ENCODE peak calls at places on chromosomes 6 and 20, in six cellular contexts. A is lung, Z is HCT116, C is Peyer's patch, J is AG10803, V is brain microvascular endothelial cell. E is an unnamed sample.

GRCh38 chr6:43221046-43221773 is 8.1 kb downstream of the DNPH1 start:
- DNase-seq in A (no peak), Z (no peak), C (no peak), J (peak; percentile 14), V (no peak), E (no peak)

GRCh38 chr6:90716345-90716744 is 129.5 kb upstream of the MAP3K7 start:
- DNase-seq in A (no peak), Z (no peak), C (no peak), J (no peak), V (no peak), E (no peak)

GRCh38 chr6:104955491-104955890 is 1.4 kb upstream of the LIN28B start:
- DNase-seq in A (no peak), Z (no peak), C (no peak), J (no peak), V (no peak), E (no peak)

GRCh38 chr20:62067547-62068260 is 2.0 kb upstream of the TAF4 start:
- DNase-seq in A (no peak), Z (no peak), C (no peak), J (no peak), V (no peak), E (no peak)

GRCh38 chr6:134482585-134483346 is 164.9 kb upstream of the SGK1 start:
- DNase-seq in A (no peak), Z (no peak), C (no peak), J (no peak), V (peak; percentile 20), E (no peak)

GRCh38 chr6:32370510-32370909 is 1.2 kb downstream of the TSBP1 start:
- DNase-seq in A (no peak), Z (no peak), C (no peak), J (peak; percentile 8), V (no peak), E (no peak)

GRCh38 chr6:111276335-111276734 is 189.0 kb downstream of the SLC16A10 start:
- DNase-seq in A (no peak), Z (no peak), C (no peak), J (no peak), V (no peak), E (no peak)

GRCh38 chr6:37314117-37314802 is 39.5 kb upstream of the RNF8 start:
- DNase-seq in A (no peak), Z (no peak), C (no peak), J (no peak), V (no peak), E (no peak)

GRCh38 chr6:7108964-7109836 is 1.4 kb downstream of the RREB1 start:
- DNase-seq in A (peak; percentile 62), Z (no peak), C (peak; percentile 58), J (peak; percentile 80), V (peak; percentile 60), E (peak; percentile 46)

GRCh38 chr6:46099952-46100351 is 29.8 kb upstream of the ENPP4 start:
- DNase-seq in A (no peak), Z (no peak), C (no peak), J (no peak), V (no peak), E (no peak)

GRCh38 chr20:38692436-38693411 is 31.6 kb upstream of the SLC32A1 start:
- DNase-seq in A (no peak), Z (peak; percentile 8), C (no peak), J (peak; percentile 49), V (peak; percentile 71), E (peak; percentile 29)

GRCh38 chr6:41372526-41373366 is 37.3 kb downstream of the NCR2 start:
- DNase-seq in A (no peak), Z (no peak), C (no peak), J (no peak), V (no peak), E (no peak)
- H3K4me3 ChIP-seq in A (no peak overlapping the region), Z (no peak overlapping the region), C (no peak overlapping the region), J (no peak overlapping the region), V (peak overlapping the region; percentile 9), E (no peak overlapping the region)

GRCh38 chr6:28769626-28770402 is 154.0 kb downstream of the TRIM27 start:
- DNase-seq in A (no peak), Z (no peak), C (no peak), J (peak; percentile 49), V (peak; percentile 75), E (no peak)
- TF ChIP-seq CTCF in A (no peak), Z (peak; percentile 28), C (no peak), J (peak; percentile 16), V (peak; percentile 34), E (peak; percentile 6)

GRCh38 chr6:38525888-38526287 is 113.8 kb downstream of the BTBD9 start:
- DNase-seq in A (no peak), Z (no peak), C (no peak), J (no peak), V (no peak), E (no peak)

GRCh38 chr6:38531134-38531533 is 108.6 kb downstream of the BTBD9 start:
- DNase-seq in A (no peak), Z (no peak), C (no peak), J (no peak), V (no peak), E (no peak)

GRCh38 chr6:38524436-38525145 is 115.1 kb downstream of the BTBD9 start:
- DNase-seq in A (no peak), Z (no peak), C (no peak), J (no peak), V (peak; percentile 29), E (no peak)

GRCh38 chr6:38528196-38528965 is 111.3 kb downstream of the BTBD9 start:
- DNase-seq in A (no peak), Z (no peak), C (no peak), J (no peak), V (no peak), E (no peak)

DNA sequence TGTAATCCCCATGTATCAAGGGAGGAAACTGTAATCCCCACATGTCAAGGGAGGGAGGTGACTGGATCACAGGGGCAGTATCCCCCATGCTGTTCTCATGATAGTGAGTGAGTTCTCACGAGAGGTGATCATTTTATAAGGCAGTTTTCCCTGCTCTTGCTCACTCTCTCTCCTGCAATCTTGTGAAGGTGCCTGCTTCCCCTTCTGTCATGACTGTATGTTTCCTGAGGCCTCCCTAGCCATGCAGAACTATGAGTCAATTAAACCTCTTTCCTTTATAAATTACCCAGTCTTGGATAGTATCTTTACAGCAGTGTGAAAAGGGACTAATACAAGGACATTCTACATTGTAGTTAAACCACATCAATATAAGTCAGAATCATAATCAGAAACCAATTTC is 112.4 kb downstream of the BTBD9 start:
- DNase-seq in A (no peak), Z (no peak), C (no peak), J (no peak), V (no peak), E (no peak)
- H3K4me3 ChIP-seq in A (no peak overlapping the region), Z (no peak overlapping the region), C (no peak overlapping the region), J (no peak overlapping the region), V (no peak overlapping the region), E (no peak overlapping the region)

GRCh38 chr6:55260181-55260580 is 67.1 kb upstream of the GFRAL start:
- DNase-seq in A (no peak), Z (no peak), C (no peak), J (no peak), V (no peak), E (no peak)

GRCh38 chr6:55250400-55250799 is 76.1 kb downstream of the HCRTR2 start:
- DNase-seq in A (no peak), Z (no peak), C (no peak), J (no peak), V (no peak), E (no peak)

DNA sequence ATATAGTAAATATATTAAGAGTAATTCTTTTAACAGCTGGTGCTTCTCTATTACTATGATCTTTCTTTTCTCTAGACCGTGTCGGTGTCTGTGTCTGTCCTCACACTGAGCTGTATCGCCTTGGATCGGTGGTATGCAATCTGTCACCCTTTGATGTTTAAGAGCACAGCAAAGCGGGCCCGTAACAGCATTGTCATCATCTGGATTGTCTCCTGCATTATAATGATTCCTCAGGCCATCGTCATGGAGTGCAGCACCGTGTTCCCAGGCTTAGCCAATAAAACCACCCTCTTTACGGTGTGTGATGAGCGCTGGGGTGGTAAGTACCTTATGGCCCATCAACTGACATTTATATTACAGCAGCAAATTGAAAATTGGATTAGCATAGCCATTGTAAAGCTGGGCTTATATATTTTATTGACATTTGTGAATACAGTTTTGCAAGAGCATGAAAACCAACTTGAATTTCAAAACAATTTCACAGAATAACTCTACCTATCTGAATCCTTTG is 72.2 kb upstream of the GFRAL start:
- DNase-seq in A (no peak), Z (no peak), C (no peak), J (no peak), V (no peak), E (no peak)
- TF ChIP-seq CTCF in A (no peak), Z (no peak), C (no peak), J (no peak), V (no peak), E (no peak)

GRCh38 chr6:28545955-28546354 is 20.3 kb downstream of the GPX5 start:
- DNase-seq in A (no peak), Z (no peak), C (no peak), J (no peak), V (no peak), E (no peak)

GRCh38 chr6:28544211-28544610 is 18.5 kb downstream of the GPX5 start:
- DNase-seq in A (no peak), Z (no peak), C (no peak), J (no peak), V (no peak), E (no peak)

GRCh38 chr6:28543671-28544131 is 18.0 kb downstream of the GPX5 start:
- DNase-seq in A (no peak), Z (no peak), C (no peak), J (no peak), V (no peak), E (no peak)

GRCh38 chr6:28541996-28542395 is 16.3 kb downstream of the GPX5 start:
- DNase-seq in A (no peak), Z (no peak), C (no peak), J (no peak), V (no peak), E (no peak)

GRCh38 chr6:28542440-28543293 is 17.0 kb downstream of the GPX5 start:
- DNase-seq in A (peak; percentile 52), Z (peak; percentile 90), C (no peak), J (peak; percentile 82), V (peak; percentile 85), E (peak; percentile 51)
- H3K4me3 ChIP-seq in A (no peak overlapping the region), Z (no peak overlapping the region), C (no peak overlapping the region), J (peak overlapping the region; percentile 13), V (peak overlapping the region; percentile 39), E (no peak overlapping the region)

DNA sequence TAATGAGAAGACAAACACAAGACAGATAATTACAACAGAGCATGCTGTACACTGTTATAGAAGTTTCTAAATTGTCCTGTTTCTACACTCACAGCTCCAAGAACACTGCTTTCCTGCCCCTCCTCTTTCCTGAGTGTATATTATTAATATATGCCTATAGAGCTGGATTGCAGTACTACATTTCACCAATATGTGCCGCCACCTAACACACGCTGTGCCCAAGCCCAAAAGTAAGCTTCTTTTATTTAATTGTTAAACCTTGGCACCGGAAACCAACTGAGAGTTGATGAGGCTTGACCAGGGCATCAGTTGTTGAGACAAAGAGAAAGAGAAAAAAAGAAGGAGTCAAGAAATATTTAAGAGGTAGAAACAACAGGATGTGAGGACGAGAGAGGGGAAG is 16.0 kb upstream of the PTPRT start:
- DNase-seq in A (no peak), Z (no peak), C (no peak), J (no peak), V (no peak), E (no peak)
- TF ChIP-seq CTCF in A (no peak), Z (no peak), C (no peak), J (no peak), V (no peak), E (peak; percentile 6)